ENCODE peak calls at places on chromosomes 12 and 14, in five cellular contexts. R, J, S, C and U are unnamed samples.

GRCh38 chr12:113232787-113233585 is 11.7 kb downstream of the TPCN1 start:
- DNase-seq in R (peak), J (no peak), S (peak), C (peak), U (no peak)

GRCh38 chr14:71709076-71709475 is 223.2 kb upstream of the RGS6 start:
- DNase-seq in R (no peak), J (no peak), S (no peak), C (no peak), U (no peak)

GRCh38 chr12:94909609-94910008 is 93.9 kb downstream of the NDUFA12 start:
- DNase-seq in R (no peak), J (no peak), S (no peak), C (no peak), U (no peak)

GRCh38 chr14:61569783-61570182 is 125.5 kb upstream of the HIF1A start:
- DNase-seq in R (no peak), J (peak), S (no peak), C (peak), U (no peak)

GRCh38 chr14:66038214-66038977 is 447.8 kb upstream of the CCDC196 start:
- DNase-seq in R (peak), J (peak), S (peak), C (no peak), U (no peak)

GRCh38 chr12:3101309-3102022 is 24.3 kb downstream of the TSPAN9 start:
- DNase-seq in R (no peak), J (peak), S (no peak), C (no peak), U (no peak)

GRCh38 chr14:76829650-76830421 is 3.6 kb downstream of the LRRC74A start:
- DNase-seq in R (no peak), J (no peak), S (no peak), C (no peak), U (peak)

GRCh38 chr12:66304296-66304915 is 2.1 kb downstream of the HELB start:
- DNase-seq in R (no peak), J (no peak), S (no peak), C (no peak), U (no peak)

GRCh38 chr14:96207686-96208085 is 3.0 kb downstream of the BDKRB2 start:
- DNase-seq in R (no peak), J (no peak), S (no peak), C (no peak), U (no peak)

GRCh38 chr12:168763-169525 is 45.0 kb downstream of the SLC6A12 start:
- DNase-seq in R (peak), J (no peak), S (no peak), C (no peak), U (no peak)

GRCh38 chr14:37060496-37061260 is 111.7 kb downstream of the SLC25A21 start:
- DNase-seq in R (peak), J (no peak), S (no peak), C (no peak), U (no peak)

GRCh38 chr12:131511803-131512564 is 198.9 kb upstream of the SFSWAP start:
- DNase-seq in R (no peak), J (no peak), S (peak), C (no peak), U (no peak)

GRCh38 chr12:111978545-111978944 is 34.4 kb downstream of the TMEM116 start:
- DNase-seq in R (no peak), J (no peak), S (no peak), C (no peak), U (no peak)

GRCh38 chr14:55221186-55221585 is 29.8 kb upstream of the DLGAP5 start:
- DNase-seq in R (no peak), J (peak), S (no peak), C (no peak), U (no peak)

GRCh38 chr12:63882844-63883243 is 38.3 kb downstream of the SRGAP1 start:
- DNase-seq in R (peak), J (no peak), S (peak), C (no peak), U (peak)

GRCh38 chr12:58924652-58925051 is 4.3 kb upstream of the LRIG3 start:
- DNase-seq in R (no peak), J (no peak), S (no peak), C (no peak), U (no peak)

GRCh38 chr12:58925733-58926113 is 5.4 kb upstream of the LRIG3 start:
- DNase-seq in R (no peak), J (no peak), S (no peak), C (no peak), U (no peak)

GRCh38 chr12:58923781-58924180 is 3.5 kb upstream of the LRIG3 start:
- DNase-seq in R (no peak), J (no peak), S (no peak), C (no peak), U (no peak)

GRCh38 chr12:58927112-58927511 is 6.8 kb upstream of the LRIG3 start:
- DNase-seq in R (no peak), J (no peak), S (no peak), C (no peak), U (no peak)

GRCh38 chr12:58925111-58925732 is 4.9 kb upstream of the LRIG3 start:
- DNase-seq in R (no peak), J (no peak), S (no peak), C (no peak), U (peak)
- H3K27ac ChIP-seq in R (no peak), J (no peak), S (no peak), C (no peak), U (no peak)

DNA sequence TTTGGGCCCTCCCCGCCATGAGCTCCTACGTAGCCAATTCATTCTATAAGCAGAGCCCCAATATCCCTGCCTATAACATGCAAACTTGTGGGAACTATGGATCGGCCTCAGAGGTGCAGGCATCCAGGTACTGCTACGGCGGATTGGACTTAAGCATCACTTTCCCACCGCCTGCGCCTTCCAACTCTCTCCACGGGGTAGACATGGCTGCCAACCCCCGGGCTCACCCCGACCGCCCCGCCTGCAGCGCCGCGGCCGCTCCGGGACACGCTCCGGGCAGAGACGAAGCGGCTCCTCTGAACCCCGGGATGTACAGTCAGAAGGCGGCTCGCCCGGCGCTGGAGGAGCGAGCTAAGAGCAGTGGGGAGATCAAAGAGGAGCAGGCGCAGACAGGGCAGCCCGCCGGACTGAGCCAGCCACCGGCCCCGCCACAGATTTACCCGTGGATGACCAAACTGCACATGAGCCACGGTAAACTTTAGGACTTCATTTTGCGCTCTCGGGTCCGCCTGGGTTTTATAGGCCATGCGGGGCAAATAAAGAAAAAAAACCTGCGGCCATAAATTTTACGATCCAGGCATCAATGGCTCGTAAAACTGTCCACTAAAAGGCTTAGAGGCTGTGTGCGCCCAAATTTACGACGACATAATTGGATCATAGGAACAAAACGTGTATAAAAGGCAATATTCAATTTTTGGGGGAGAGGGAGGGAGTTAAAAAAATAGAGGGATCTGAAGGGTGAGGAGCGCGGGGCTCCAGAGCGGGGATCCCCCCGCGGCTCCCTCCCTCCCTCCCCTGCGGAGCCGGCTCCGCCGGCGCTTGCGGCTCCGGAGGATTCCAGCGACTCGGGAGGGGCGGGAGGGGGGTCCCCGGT is 493 bp downstream of the HOXC5 start:
- DNase-seq in R (peak), J (peak), S (peak), C (no peak), U (no peak)
- H3K4me3 ChIP-seq in R (peak), J (peak), S (peak), C (no peak), U (no peak)

DNA sequence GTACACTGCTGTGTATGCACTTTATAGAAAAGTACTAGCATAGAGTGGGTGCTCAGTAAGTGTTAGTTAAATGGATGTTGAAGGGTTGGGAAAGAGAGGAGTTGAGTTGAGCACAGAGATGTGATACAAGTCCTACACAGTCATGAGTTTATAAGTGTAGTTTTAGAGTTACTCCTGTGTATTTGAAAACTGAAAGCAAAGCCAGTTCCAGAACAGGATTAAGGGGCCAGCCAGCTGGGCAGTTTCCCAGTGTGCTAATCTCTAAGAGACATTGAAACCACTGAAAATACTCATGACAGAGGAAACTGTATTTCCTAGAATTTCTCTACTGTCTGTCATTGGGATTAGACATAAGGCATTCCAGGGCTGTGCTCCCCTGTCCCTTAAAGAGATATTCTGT is 101.0 kb downstream of the DERA start:
- DNase-seq in R (no peak), J (no peak), S (peak), C (no peak), U (peak)
- H3K27ac ChIP-seq in R (no peak), J (no peak), S (peak), C (no peak), U (no peak)

DNA sequence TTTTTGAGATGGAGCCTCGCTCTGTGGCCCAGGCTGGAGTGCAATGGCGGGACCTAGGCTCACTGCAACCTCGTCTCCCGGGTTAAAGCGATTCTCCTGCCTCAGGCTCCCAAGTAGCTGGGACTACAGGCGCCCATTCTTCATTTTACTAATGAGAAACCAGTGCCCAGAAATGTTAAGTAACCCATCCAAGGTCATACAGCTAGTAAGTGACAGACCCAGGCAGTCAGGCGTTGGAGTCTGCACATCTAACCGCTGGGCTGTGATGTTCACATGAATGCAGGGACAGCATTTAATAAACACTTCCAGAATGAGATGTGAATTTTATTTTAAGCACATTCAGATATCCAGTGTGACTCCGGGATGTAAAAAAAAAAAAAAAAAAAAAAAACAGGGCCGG is 1.3 kb upstream of the TRIP11 start:
- DNase-seq in R (no peak), J (no peak), S (no peak), C (no peak), U (peak)
- H3K4me3 ChIP-seq in R (peak), J (peak), S (peak), C (no peak), U (peak)

GRCh38 chr14:87067597-87067996 is 925.4 kb downstream of the GALC start:
- DNase-seq in R (no peak), J (no peak), S (no peak), C (no peak), U (no peak)

GRCh38 chr14:87063181-87063580 is 929.8 kb downstream of the GALC start:
- DNase-seq in R (no peak), J (no peak), S (no peak), C (no peak), U (no peak)

GRCh38 chr14:87065366-87065765 is 927.6 kb downstream of the GALC start:
- DNase-seq in R (no peak), J (no peak), S (no peak), C (no peak), U (no peak)

GRCh38 chr14:87066221-87066817 is 926.7 kb downstream of the GALC start:
- DNase-seq in R (peak), J (peak), S (peak), C (no peak), U (no peak)

DNA sequence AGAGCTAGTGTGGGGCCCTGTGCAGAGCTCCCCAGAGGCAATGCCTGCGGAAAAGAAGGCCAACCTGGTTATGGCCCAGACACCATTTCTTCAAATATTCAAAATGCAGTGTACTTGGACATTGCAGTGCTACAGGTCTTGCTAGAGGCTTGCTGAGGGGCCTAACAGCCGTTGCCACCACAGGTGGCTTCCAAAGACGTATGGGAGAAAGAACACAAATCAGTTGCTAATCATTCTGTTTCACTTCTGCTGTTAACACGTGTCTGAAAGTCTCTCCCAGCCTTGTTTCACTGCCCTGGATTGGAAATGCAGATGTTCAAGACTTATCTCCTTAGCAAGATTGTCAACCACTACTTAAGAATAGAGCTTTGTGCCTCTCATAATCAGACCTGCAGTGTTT is 925.9 kb downstream of the GALC start:
- DNase-seq in R (no peak), J (no peak), S (no peak), C (no peak), U (no peak)
- H3K27ac ChIP-seq in R (no peak), J (no peak), S (no peak), C (no peak), U (no peak)

DNA sequence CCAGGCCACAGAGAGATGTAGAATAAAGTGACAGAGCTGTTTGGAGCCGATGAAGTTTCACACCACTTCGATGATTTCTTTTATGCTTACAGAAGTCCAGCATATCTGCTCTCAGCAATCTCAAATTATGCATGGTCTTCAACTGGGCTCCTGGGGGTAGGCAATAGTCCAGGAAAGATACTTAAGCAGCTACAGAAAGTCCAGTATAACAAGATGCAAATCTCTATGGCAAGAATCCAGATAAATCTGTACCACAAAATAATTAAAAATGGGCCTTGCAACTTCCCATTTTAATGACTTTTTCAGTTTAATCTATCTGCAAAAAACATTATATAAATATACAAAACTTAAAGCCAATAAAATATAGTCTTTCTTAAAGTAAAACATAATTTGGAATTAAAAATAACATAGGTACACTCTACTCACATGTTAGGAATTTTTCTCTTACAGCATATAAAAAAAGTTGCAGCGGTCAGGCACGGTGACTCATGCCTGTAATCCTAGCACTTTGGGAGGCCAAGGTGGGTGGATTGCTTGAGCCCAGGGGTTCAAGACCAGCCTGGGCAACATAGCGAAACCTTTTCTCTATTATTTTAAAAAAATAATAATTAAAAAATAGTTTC is 20.5 kb upstream of the RAD51AP1 start:
- DNase-seq in R (no peak), J (peak), S (peak), C (no peak), U (no peak)
- H3K4me3 ChIP-seq in R (no peak), J (no peak), S (no peak), C (no peak), U (no peak)

GRCh38 chr12:128138125-128138524 is 128.8 kb upstream of the TMEM132C start:
- DNase-seq in R (no peak), J (peak), S (no peak), C (no peak), U (no peak)

GRCh38 chr12:128137140-128137539 is 129.8 kb upstream of the TMEM132C start:
- DNase-seq in R (no peak), J (peak), S (no peak), C (no peak), U (no peak)

DNA sequence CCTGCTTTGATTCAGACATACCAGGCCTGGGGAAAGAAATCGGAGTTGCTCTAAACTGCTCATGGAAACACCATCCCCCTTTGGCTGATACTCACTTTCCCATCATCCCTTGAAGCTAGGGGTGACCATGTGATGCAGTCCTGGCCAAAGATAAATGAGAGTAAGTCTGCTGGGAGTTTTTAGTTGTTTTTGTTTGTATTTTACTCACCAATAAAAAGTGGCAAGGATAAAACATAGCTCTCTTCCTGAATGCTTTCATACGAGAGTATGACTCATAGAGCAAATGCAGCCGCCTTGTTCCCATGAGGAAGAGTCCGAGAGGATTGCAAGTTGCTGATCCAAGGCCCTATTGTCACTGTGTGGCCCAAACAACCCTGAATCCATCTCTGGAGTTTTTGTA is 126.4 kb upstream of the TMEM132C start:
- DNase-seq in R (no peak), J (peak), S (no peak), C (no peak), U (no peak)
- H3K27ac ChIP-seq in R (no peak), J (no peak), S (no peak), C (no peak), U (no peak)

GRCh38 chr12:5244513-5244972 is 187.4 kb upstream of the NTF3 start:
- DNase-seq in R (peak), J (no peak), S (no peak), C (no peak), U (no peak)
- H3K4me3 ChIP-seq in R (peak), J (no peak), S (no peak), C (no peak), U (no peak)

GRCh38 chr14:46686652-46687051 is 35.1 kb upstream of the RPL10L start:
- DNase-seq in R (no peak), J (no peak), S (no peak), C (no peak), U (no peak)
- H3K27ac ChIP-seq in R (no peak), J (no peak), S (no peak), C (no peak), U (no peak)

GRCh38 chr14:21923820-21924219 is 250.2 kb upstream of the OR4E1 start:
- DNase-seq in R (no peak), J (no peak), S (no peak), C (no peak), U (no peak)

GRCh38 chr14:21921453-21921852 is 247.8 kb upstream of the OR4E1 start:
- DNase-seq in R (no peak), J (peak), S (no peak), C (no peak), U (no peak)

GRCh38 chr14:21915814-21916213 is 242.2 kb upstream of the OR4E1 start:
- DNase-seq in R (no peak), J (peak), S (no peak), C (no peak), U (no peak)

GRCh38 chr14:21913759-21914158 is 240.1 kb upstream of the OR4E1 start:
- DNase-seq in R (peak), J (peak), S (peak), C (peak), U (no peak)

DNA sequence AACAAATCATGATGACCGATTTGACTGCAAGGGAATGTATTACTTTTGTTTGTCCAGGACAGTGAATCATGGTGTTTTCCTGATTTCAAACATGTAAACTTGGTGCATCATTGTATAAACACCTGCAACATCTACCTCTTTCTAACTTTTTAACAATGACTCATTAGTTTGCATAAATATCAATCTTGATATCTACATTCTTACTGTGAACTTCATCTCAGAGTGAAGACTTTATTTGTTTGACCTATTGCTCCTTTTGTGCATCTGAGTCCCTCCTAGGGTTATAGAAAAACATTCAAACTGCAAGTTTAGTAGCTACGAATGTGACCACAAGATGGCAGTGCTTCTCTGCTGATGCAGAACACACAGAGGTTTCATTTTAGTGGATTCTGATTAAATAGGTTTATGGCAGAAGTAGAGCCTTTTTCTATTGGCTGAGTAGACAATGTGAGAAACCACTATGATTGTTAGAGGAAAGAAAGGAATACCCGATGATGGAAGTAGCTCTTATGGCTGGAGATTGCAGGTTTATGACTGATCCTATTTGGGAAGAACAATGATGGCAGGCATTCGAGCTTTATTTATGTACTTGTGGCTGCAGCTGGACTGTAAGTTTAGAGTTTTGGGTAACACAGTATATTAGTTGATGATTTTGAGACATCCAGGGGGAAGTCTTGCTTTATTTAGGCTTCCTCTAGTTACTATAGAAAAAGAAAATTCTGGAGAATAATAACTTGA is 244.2 kb upstream of the OR4E1 start:
- DNase-seq in R (peak), J (peak), S (peak), C (peak), U (no peak)
- H3K4me3 ChIP-seq in R (no peak), J (peak), S (no peak), C (peak), U (no peak)